ENCODE peak calls at places on chromosome 5, in seven cellular contexts. F is prostate gland, U is K562, C is SJSA1, Q is MM.1S, Z is A549, A is breast epithelium. W is an unnamed sample. For H3K4me1, the result is how much of the 10 kb centered on the place peaks cover.

GRCh38 chr5:62432618-62433064 is 20.1 kb downstream of the IPO11 start:
- DNase-seq in F (no peak), U (no peak), C (no peak), Q (no peak), Z (no peak), A (no peak), W (no peak)

GRCh38 chr5:17990168-17990567 is 355.9 kb downstream of the TAF11L14 start:
- DNase-seq in F (no peak), U (no peak), C (no peak), Q (no peak), Z (no peak), A (no peak), W (no peak)

GRCh38 chr5:112012112-112012511 is 255.1 kb upstream of the NREP start:
- DNase-seq in F (no peak), U (no peak), C (peak), Q (no peak), Z (no peak), A (no peak), W (no peak)

GRCh38 chr5:11997942-11998341 is 93.7 kb upstream of the CTNND2 start:
- DNase-seq in F (no peak), U (no peak), C (no peak), Q (no peak), Z (no peak), A (no peak), W (no peak)

GRCh38 chr5:179451099-179451812 is 99.1 kb upstream of the RUFY1 start:
- DNase-seq in F (no peak), U (no peak), C (no peak), Q (no peak), Z (no peak), A (no peak), W (no peak)

GRCh38 chr5:65076251-65076869 is 307.6 kb downstream of the CWC27 start:
- DNase-seq in F (no peak), U (peak), C (no peak), Q (peak), Z (peak), A (no peak), W (peak)

GRCh38 chr5:73780297-73781080 is 154.5 kb downstream of the ARHGEF28 start:
- DNase-seq in F (peak), U (no peak), C (no peak), Q (no peak), Z (no peak), A (no peak), W (peak)

GRCh38 chr5:167629634-167630033 is 661.8 kb upstream of the WWC1 start:
- DNase-seq in F (no peak), U (no peak), C (no peak), Q (no peak), Z (no peak), A (no peak), W (no peak)

GRCh38 chr5:145979270-145980223 is 43.2 kb downstream of the SH3RF2 start:
- DNase-seq in F (no peak), U (no peak), C (no peak), Q (no peak), Z (peak), A (no peak), W (no peak)

GRCh38 chr5:30539004-30539634 is 654.4 kb upstream of the CDH6 start:
- DNase-seq in F (no peak), U (no peak), C (no peak), Q (no peak), Z (no peak), A (no peak), W (no peak)

GRCh38 chr5:116387738-116388137 is 186.9 kb downstream of the SEMA6A start:
- DNase-seq in F (no peak), U (no peak), C (no peak), Q (no peak), Z (no peak), A (no peak), W (no peak)

GRCh38 chr5:76716456-76717157 is 681 bp downstream of the F2R start:
- DNase-seq in F (no peak), U (peak), C (peak), Q (no peak), Z (peak), A (no peak), W (peak)

GRCh38 chr5:142398719-142399034 is 73.9 kb upstream of the SPRY4 start:
- DNase-seq in F (no peak), U (no peak), C (no peak), Q (no peak), Z (no peak), A (no peak), W (no peak)

GRCh38 chr5:58999804-59000595 is 417.1 kb downstream of the RAB3C start:
- DNase-seq in F (no peak), U (peak), C (no peak), Q (no peak), Z (peak), A (no peak), W (peak)

GRCh38 chr5:123719004-123719403 is 207.0 kb downstream of the CSNK1G3 start:
- DNase-seq in F (no peak), U (no peak), C (no peak), Q (no peak), Z (no peak), A (no peak), W (no peak)

GRCh38 chr5:68255305-68256130 is 40.0 kb downstream of the PIK3R1 start:
- DNase-seq in F (no peak), U (no peak), C (no peak), Q (peak), Z (no peak), A (no peak), W (no peak)

GRCh38 chr5:43193952-43194321 is 1.9 kb downstream of the NIM1K start:
- DNase-seq in F (no peak), U (no peak), C (no peak), Q (no peak), Z (no peak), A (no peak), W (no peak)

GRCh38 chr5:151899400-151899799 is 25.3 kb downstream of the GLRA1 start:
- DNase-seq in F (no peak), U (no peak), C (no peak), Q (no peak), Z (no peak), A (no peak), W (no peak)

GRCh38 chr5:36422957-36423356 is 121.3 kb upstream of the RANBP3L start:
- DNase-seq in F (no peak), U (no peak), C (no peak), Q (no peak), Z (no peak), A (no peak), W (no peak)

GRCh38 chr5:139639619-139640431 is 8.3 kb upstream of the CXXC5 start:
- DNase-seq in F (no peak), U (no peak), C (peak), Q (no peak), Z (no peak), A (no peak), W (no peak)

GRCh38 chr5:109316631-109317030 is 93.1 kb downstream of the PJA2 start:
- DNase-seq in F (no peak), U (no peak), C (no peak), Q (no peak), Z (peak), A (no peak), W (no peak)

GRCh38 chr5:36494028-36494427 is 112.4 kb upstream of the SLC1A3 start:
- DNase-seq in F (no peak), U (no peak), C (no peak), Q (no peak), Z (no peak), A (no peak), W (no peak)

GRCh38 chr5:103255666-103256065 is 2.9 kb upstream of the MACIR start:
- DNase-seq in F (no peak), U (no peak), C (no peak), Q (no peak), Z (no peak), A (no peak), W (no peak)

GRCh38 chr5:157506981-157507780 is 47.2 kb downstream of the NIPAL4 start:
- DNase-seq in F (no peak), U (no peak), C (no peak), Q (no peak), Z (no peak), A (no peak), W (no peak)

GRCh38 chr5:77358566-77359205 is 133.4 kb downstream of the WDR41 start:
- DNase-seq in F (no peak), U (no peak), C (no peak), Q (no peak), Z (no peak), A (no peak), W (no peak)

GRCh38 chr5:1948663-1949191 is 66.0 kb upstream of the IRX4 start:
- DNase-seq in F (peak), U (no peak), C (no peak), Q (no peak), Z (no peak), A (peak), W (no peak)

GRCh38 chr5:60668715-60669304 is 31.2 kb downstream of the DEPDC1B start:
- DNase-seq in F (no peak), U (no peak), C (no peak), Q (peak), Z (peak), A (no peak), W (no peak)

GRCh38 chr5:7876867-7877266 is 7.9 kb downstream of the MTRR start:
- DNase-seq in F (no peak), U (no peak), C (peak), Q (no peak), Z (no peak), A (no peak), W (no peak)

GRCh38 chr5:171419663-171420428 is 399 bp downstream of the FGF18 start:
- DNase-seq in F (no peak), U (no peak), C (peak), Q (peak), Z (peak), A (no peak), W (peak)

GRCh38 chr5:143244000-143244736 is 159.3 kb downstream of the NR3C1 start:
- DNase-seq in F (peak), U (no peak), C (peak), Q (no peak), Z (peak), A (peak), W (no peak)

GRCh38 chr5:43482490-43483064 is 1.1 kb downstream of the TMEM267 start:
- DNase-seq in F (no peak), U (no peak), C (no peak), Q (no peak), Z (no peak), A (no peak), W (no peak)

GRCh38 chr5:90802695-90803317 is 244.2 kb downstream of the ADGRV1 start:
- DNase-seq in F (peak), U (peak), C (no peak), Q (peak), Z (peak), A (no peak), W (peak)

GRCh38 chr5:65190328-65191053 is 291.2 kb downstream of the ADAMTS6 start:
- DNase-seq in F (no peak), U (no peak), C (no peak), Q (no peak), Z (no peak), A (no peak), W (no peak)

GRCh38 chr5:100175346-100175745 is 359.8 kb upstream of the FAM174A start:
- DNase-seq in F (no peak), U (no peak), C (no peak), Q (no peak), Z (no peak), A (no peak), W (no peak)

GRCh38 chr5:126274396-126274795 is 148.8 kb upstream of the GRAMD2B start:
- DNase-seq in F (no peak), U (no peak), C (no peak), Q (no peak), Z (no peak), A (no peak), W (peak)

GRCh38 chr5:25362799-25363198 is 718.0 kb upstream of the CDH10 start:
- DNase-seq in F (no peak), U (no peak), C (no peak), Q (no peak), Z (peak), A (no peak), W (peak)

GRCh38 chr5:35919191-35919590 is 19.2 kb downstream of the CAPSL start:
- DNase-seq in F (no peak), U (no peak), C (peak), Q (no peak), Z (no peak), A (no peak), W (no peak)

GRCh38 chr5:6606884-6607558 is 25.8 kb downstream of the NSUN2 start:
- DNase-seq in F (no peak), U (no peak), C (peak), Q (no peak), Z (no peak), A (no peak), W (no peak)

GRCh38 chr5:180832638-180833068 is 28.4 kb downstream of the ZFP62 start:
- DNase-seq in F (no peak), U (no peak), C (no peak), Q (peak), Z (no peak), A (no peak), W (no peak)

GRCh38 chr5:39992617-39993203 is 567.9 kb upstream of the DAB2 start:
- DNase-seq in F (no peak), U (no peak), C (no peak), Q (no peak), Z (no peak), A (no peak), W (no peak)

DNA sequence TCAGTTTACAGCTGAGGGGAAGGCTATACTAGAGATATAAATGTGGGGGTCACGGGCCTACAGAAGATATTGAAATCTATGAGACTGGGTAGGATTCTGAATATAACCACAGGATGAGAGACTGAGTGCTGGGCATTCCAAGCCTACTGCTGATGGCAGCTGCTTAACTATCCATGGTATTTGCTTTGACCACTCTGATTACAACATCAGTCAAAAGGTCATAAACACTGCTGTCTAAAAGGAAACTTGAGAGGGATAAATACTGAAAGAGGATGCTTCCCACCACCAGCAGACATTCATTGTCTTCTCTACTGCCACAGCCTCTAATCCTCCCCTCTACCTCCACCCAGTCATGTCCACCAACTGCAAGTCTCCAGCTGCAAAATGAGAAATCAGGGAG is 3.8 kb downstream of the ZNF622 start:
- DNase-seq in F (no peak), U (no peak), C (no peak), Q (no peak), Z (no peak), A (no peak), W (no peak)
- H3K4me1 ChIP-seq in F (under half), U (under half), C (under half), Q (under half), Z (under half), A (under half), W (under half)

GRCh38 chr5:136031713-136032112 is 2.9 kb downstream of the TGFBI start:
- DNase-seq in F (no peak), U (no peak), C (no peak), Q (no peak), Z (no peak), A (no peak), W (no peak)
- H3K4me3 ChIP-seq in F (no peak), U (no peak), C (no peak), Q (no peak), Z (peak), A (no peak), W (no peak)

GRCh38 chr5:176400382-176401156 is 12.0 kb downstream of the HIGD2A start:
- DNase-seq in F (no peak), U (no peak), C (no peak), Q (no peak), Z (peak), A (no peak), W (no peak)
- H3K4me1 ChIP-seq in F (under half), U (under half), C (under half), Q (under half), Z (under half), A (under half), W (under half)

GRCh38 chr5:148829248-148829594 is 2.8 kb downstream of the ADRB2 start:
- DNase-seq in F (no peak), U (no peak), C (no peak), Q (peak), Z (no peak), A (no peak), W (no peak)
- H3K4me3 ChIP-seq in F (peak), U (no peak), C (peak), Q (peak), Z (no peak), A (peak), W (peak)

GRCh38 chr5:131997026-131997726 is 14.3 kb downstream of the ACSL6 start:
- DNase-seq in F (no peak), U (no peak), C (no peak), Q (no peak), Z (no peak), A (no peak), W (no peak)
- H3K4me1 ChIP-seq in F (under half), U (half or more), C (under half), Q (under half), Z (under half), A (under half), W (under half)

W was measured in BE2C.